ENCODE peak calls at places on chromosome 22, in nine cellular contexts. A, Z, Q, W, V, X, T, P and S are unnamed samples.

GRCh38 chr22:32050678-32051515 is 7.8 kb downstream of the SLC5A1 start:
- DNase-seq in A (peak), Z (no peak), Q (no peak), W (peak), V (peak), X (no peak), T (peak), P (peak), S (peak)

GRCh38 chr22:39900306-39901227 is at the start of gene GRAP2:
- DNase-seq in A (no peak), Z (no peak), Q (no peak), W (no peak), V (no peak), X (no peak), T (no peak), P (no peak), S (no peak)

GRCh38 chr22:23696326-23696851 is 5.6 kb downstream of the RGL4 start:
- DNase-seq in A (no peak), Z (peak), Q (no peak), W (no peak), V (peak), X (no peak), T (no peak), P (no peak), S (no peak)

GRCh38 chr22:41899110-41899509 is 15.8 kb downstream of the SHISA8 start:
- DNase-seq in A (no peak), Z (no peak), Q (no peak), W (no peak), V (no peak), X (no peak), T (no peak), P (no peak), S (no peak)

GRCh38 chr22:23478175-23478574 is 101.9 kb downstream of the IGLL1 start:
- DNase-seq in A (no peak), Z (no peak), Q (no peak), W (peak), V (no peak), X (no peak), T (no peak), P (no peak), S (no peak)

GRCh38 chr22:19793161-19793560 is 32.6 kb downstream of the TBX1 start:
- DNase-seq in A (no peak), Z (no peak), Q (no peak), W (no peak), V (no peak), X (no peak), T (no peak), P (no peak), S (no peak)

GRCh38 chr22:46451741-46452140 is 85.7 kb downstream of the CELSR1 start:
- DNase-seq in A (no peak), Z (no peak), Q (no peak), W (no peak), V (no peak), X (no peak), T (no peak), P (no peak), S (no peak)

GRCh38 chr22:17860220-17860965 is 86.1 kb upstream of the BID start:
- DNase-seq in A (no peak), Z (no peak), Q (no peak), W (no peak), V (no peak), X (no peak), T (no peak), P (no peak), S (no peak)

GRCh38 chr22:46110215-46110614 is 40.1 kb upstream of the PPARA start:
- DNase-seq in A (no peak), Z (no peak), Q (no peak), W (peak), V (peak), X (no peak), T (no peak), P (no peak), S (no peak)

GRCh38 chr22:21926728-21927127 is 25.9 kb downstream of the PPM1F start:
- DNase-seq in A (no peak), Z (peak), Q (no peak), W (no peak), V (no peak), X (no peak), T (no peak), P (no peak), S (no peak)

GRCh38 chr22:23591203-23591791 is 11.2 kb upstream of the IGLL1 start:
- DNase-seq in A (no peak), Z (peak), Q (peak), W (peak), V (peak), X (no peak), T (no peak), P (peak), S (no peak)

GRCh38 chr22:33438273-33438672 is 380.1 kb upstream of the SYN3 start:
- DNase-seq in A (no peak), Z (no peak), Q (no peak), W (peak), V (peak), X (no peak), T (peak), P (peak), S (peak)

GRCh38 chr22:47629273-47629711 is 866.8 kb downstream of the TBC1D22A start:
- DNase-seq in A (peak), Z (no peak), Q (no peak), W (no peak), V (no peak), X (peak), T (no peak), P (no peak), S (no peak)

GRCh38 chr22:40637181-40638150 is 947 bp upstream of the MRTFA start:
- DNase-seq in A (no peak), Z (peak), Q (peak), W (peak), V (no peak), X (no peak), T (no peak), P (no peak), S (no peak)

GRCh38 chr22:39251762-39252460 is 7.1 kb upstream of the PDGFB start:
- DNase-seq in A (no peak), Z (no peak), Q (no peak), W (peak), V (no peak), X (no peak), T (no peak), P (no peak), S (no peak)

GRCh38 chr22:44368611-44369010 is 55.9 kb upstream of the SHISAL1 start:
- DNase-seq in A (no peak), Z (peak), Q (peak), W (no peak), V (no peak), X (peak), T (no peak), P (no peak), S (no peak)

GRCh38 chr22:35458547-35459422 is 58.8 kb downstream of the MCM5 start:
- DNase-seq in A (no peak), Z (no peak), Q (no peak), W (no peak), V (no peak), X (no peak), T (no peak), P (no peak), S (no peak)

GRCh38 chr22:17777717-17778044 is 3.4 kb upstream of the BID start:
- DNase-seq in A (no peak), Z (no peak), Q (no peak), W (no peak), V (no peak), X (no peak), T (no peak), P (no peak), S (no peak)

GRCh38 chr22:19723990-19724827 is 870 bp downstream of the GP1BB start:
- DNase-seq in A (no peak), Z (no peak), Q (no peak), W (peak), V (peak), X (no peak), T (no peak), P (no peak), S (no peak)

GRCh38 chr22:42633013-42633412 is 7.4 kb downstream of the ATP5MGL start:
- DNase-seq in A (no peak), Z (no peak), Q (no peak), W (no peak), V (no peak), X (no peak), T (no peak), P (no peak), S (no peak)

GRCh38 chr22:39519681-39520053 is 695 bp upstream of the ATF4 start:
- DNase-seq in A (no peak), Z (no peak), Q (peak), W (peak), V (no peak), X (no peak), T (no peak), P (no peak), S (no peak)

GRCh38 chr22:28594784-28595324 is 84.8 kb downstream of the TTC28 start:
- DNase-seq in A (no peak), Z (no peak), Q (no peak), W (peak), V (peak), X (no peak), T (peak), P (peak), S (peak)

GRCh38 chr22:32407332-32407731 is 4.7 kb downstream of the RTCB start:
- DNase-seq in A (no peak), Z (no peak), Q (no peak), W (no peak), V (no peak), X (no peak), T (no peak), P (no peak), S (no peak)

GRCh38 chr22:33562484-33562883 is 357.8 kb downstream of the LARGE1 start:
- DNase-seq in A (no peak), Z (no peak), Q (no peak), W (no peak), V (no peak), X (no peak), T (no peak), P (no peak), S (no peak)

GRCh38 chr22:24588370-24588755 is 4.5 kb downstream of the LRRC75B start:
- DNase-seq in A (no peak), Z (no peak), Q (no peak), W (peak), V (no peak), X (no peak), T (no peak), P (no peak), S (no peak)

GRCh38 chr22:24390156-24390555 is 37.2 kb upstream of the ADORA2A start:
- DNase-seq in A (no peak), Z (no peak), Q (no peak), W (no peak), V (no peak), X (no peak), T (no peak), P (no peak), S (no peak)

GRCh38 chr22:40485813-40486610 is 115.6 kb downstream of the SGSM3 start:
- DNase-seq in A (peak), Z (no peak), Q (peak), W (no peak), V (peak), X (no peak), T (no peak), P (peak), S (no peak)

GRCh38 chr22:46869848-46870441 is 107.5 kb downstream of the TBC1D22A start:
- DNase-seq in A (no peak), Z (no peak), Q (no peak), W (no peak), V (no peak), X (no peak), T (no peak), P (no peak), S (no peak)

GRCh38 chr22:28923826-28924732 is 40.7 kb downstream of the ZNRF3 start:
- DNase-seq in A (peak), Z (no peak), Q (peak), W (no peak), V (no peak), X (no peak), T (no peak), P (peak), S (no peak)

GRCh38 chr22:29121124-29121523 is 48.3 kb downstream of the KREMEN1 start:
- DNase-seq in A (no peak), Z (no peak), Q (no peak), W (no peak), V (no peak), X (no peak), T (no peak), P (no peak), S (no peak)

GRCh38 chr22:39275814-39276443 is 31.1 kb upstream of the PDGFB start:
- DNase-seq in A (no peak), Z (no peak), Q (no peak), W (no peak), V (no peak), X (no peak), T (no peak), P (no peak), S (no peak)

GRCh38 chr22:50202130-50202671 is 1.4 kb downstream of the SELENOO start:
- DNase-seq in A (no peak), Z (no peak), Q (no peak), W (no peak), V (no peak), X (no peak), T (no peak), P (no peak), S (no peak)
- TF ChIP-seq CTCF in A (no peak), Z (no peak), Q (no peak), W (no peak), V (no peak), X (no peak), T (no peak), P (no peak), S (no peak)

DNA sequence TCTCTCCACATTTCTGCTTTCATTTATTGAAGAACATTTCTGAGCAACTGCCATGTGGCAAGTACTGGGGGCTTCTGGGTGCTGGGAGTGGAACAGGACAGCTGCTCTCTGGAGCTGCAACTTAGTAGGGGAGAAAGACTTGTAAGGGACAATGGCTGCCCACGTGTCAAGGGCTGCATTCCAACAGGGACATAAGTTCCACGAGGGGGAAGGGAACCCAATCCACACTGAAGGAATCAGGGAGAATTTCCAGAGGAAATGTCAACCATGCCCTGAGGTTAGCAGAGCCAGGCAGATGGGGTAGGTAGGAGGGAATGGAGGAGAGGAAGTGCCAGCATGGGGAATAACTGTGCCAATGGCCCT is 1.7 kb downstream of the MAPK8IP2 start:
- DNase-seq in A (no peak), Z (no peak), Q (no peak), W (no peak), V (no peak), X (no peak), T (no peak), P (no peak), S (no peak)
- H3K4me3 ChIP-seq in A (no peak), Z (no peak), Q (no peak), W (no peak), V (no peak), X (no peak), T (no peak), P (no peak), S (no peak)

DNA sequence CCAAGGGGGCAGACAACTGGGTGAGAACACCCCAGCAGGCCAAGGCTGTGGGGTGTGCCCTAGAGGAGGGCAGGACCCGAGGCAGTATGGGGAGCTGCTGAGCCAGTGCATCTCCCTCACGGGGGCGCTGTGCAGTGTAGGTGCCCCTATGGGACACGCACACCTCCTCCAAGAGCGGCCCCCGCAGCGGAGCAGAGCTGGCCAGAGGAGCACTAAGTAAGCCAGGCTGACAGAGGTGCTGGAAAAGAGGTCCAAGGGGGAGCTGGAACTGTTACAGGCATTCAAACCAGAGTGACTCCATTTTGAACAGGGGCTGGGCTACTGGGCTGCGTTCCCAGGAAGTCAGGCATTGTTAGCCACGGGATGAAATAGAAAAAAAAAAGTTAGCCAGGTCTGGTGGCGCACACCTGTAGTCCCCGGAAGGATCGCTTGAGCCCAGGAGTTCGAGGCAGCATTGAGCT is 41.8 kb downstream of the TST start:
- DNase-seq in A (no peak), Z (peak), Q (peak), W (peak), V (peak), X (no peak), T (no peak), P (no peak), S (no peak)
- TF ChIP-seq CTCF in A (no peak), Z (peak), Q (peak), W (peak), V (peak), X (no peak), T (peak), P (peak), S (peak)

GRCh38 chr22:37309221-37310074 is 27.1 kb downstream of the CYTH4 start:
- DNase-seq in A (no peak), Z (peak), Q (no peak), W (no peak), V (no peak), X (no peak), T (no peak), P (no peak), S (no peak)
- H3K4me3 ChIP-seq in A (no peak), Z (peak), Q (no peak), W (no peak), V (no peak), X (no peak), T (no peak), P (no peak), S (no peak)

GRCh38 chr22:30947821-30948454 is 20.6 kb downstream of the MORC2 start:
- DNase-seq in A (no peak), Z (no peak), Q (no peak), W (peak), V (peak), X (no peak), T (no peak), P (peak), S (no peak)
- TF ChIP-seq CTCF in A (no peak), Z (peak), Q (peak), W (peak), V (peak), X (no peak), T (peak), P (peak), S (peak)

GRCh38 chr22:37752189-37753061 is 55.3 kb upstream of the GCAT start:
- DNase-seq in A (peak), Z (peak), Q (peak), W (peak), V (peak), X (peak), T (peak), P (peak), S (peak)
- H3K4me3 ChIP-seq in A (no peak), Z (no peak), Q (no peak), W (no peak), V (no peak), X (peak), T (no peak), P (no peak), S (no peak)

GRCh38 chr22:30803679-30804078 is 109.0 kb downstream of the OSBP2 start:
- DNase-seq in A (no peak), Z (no peak), Q (no peak), W (no peak), V (no peak), X (no peak), T (no peak), P (no peak), S (no peak)

GRCh38 chr22:30804626-30805025 is 110.0 kb downstream of the OSBP2 start:
- DNase-seq in A (no peak), Z (no peak), Q (no peak), W (peak), V (no peak), X (no peak), T (no peak), P (no peak), S (no peak)

GRCh38 chr22:30801695-30802094 is 107.0 kb downstream of the OSBP2 start:
- DNase-seq in A (no peak), Z (no peak), Q (no peak), W (no peak), V (no peak), X (no peak), T (no peak), P (no peak), S (no peak)

GRCh38 chr22:30806391-30806861 is 111.8 kb downstream of the OSBP2 start:
- DNase-seq in A (no peak), Z (no peak), Q (no peak), W (peak), V (peak), X (no peak), T (peak), P (peak), S (no peak)

GRCh38 chr22:30802202-30803166 is 107.8 kb downstream of the OSBP2 start:
- DNase-seq in A (peak), Z (peak), Q (peak), W (peak), V (peak), X (peak), T (peak), P (peak), S (no peak)
- TF ChIP-seq CTCF in A (peak), Z (peak), Q (peak), W (no peak), V (peak), X (peak), T (no peak), P (peak), S (no peak)

GRCh38 chr22:37328017-37328416 is 45.7 kb downstream of the CYTH4 start:
- DNase-seq in A (no peak), Z (no peak), Q (no peak), W (peak), V (peak), X (no peak), T (peak), P (peak), S (no peak)

GRCh38 chr22:37324340-37325023 is 42.2 kb downstream of the CYTH4 start:
- DNase-seq in A (no peak), Z (no peak), Q (no peak), W (no peak), V (no peak), X (no peak), T (no peak), P (no peak), S (no peak)

GRCh38 chr22:37321288-37321687 is 39.0 kb downstream of the CYTH4 start:
- DNase-seq in A (no peak), Z (no peak), Q (no peak), W (no peak), V (no peak), X (no peak), T (no peak), P (no peak), S (no peak)

GRCh38 chr22:37326726-37327125 is 44.4 kb downstream of the CYTH4 start:
- DNase-seq in A (no peak), Z (no peak), Q (peak), W (peak), V (no peak), X (no peak), T (no peak), P (no peak), S (no peak)

GRCh38 chr22:37325024-37325395 is 42.7 kb downstream of the CYTH4 start:
- DNase-seq in A (no peak), Z (no peak), Q (no peak), W (no peak), V (no peak), X (no peak), T (no peak), P (no peak), S (no peak)
- H3K4me3 ChIP-seq in A (no peak), Z (peak), Q (peak), W (no peak), V (no peak), X (no peak), T (no peak), P (peak), S (peak)

GRCh38 chr22:26585104-26585790 is 4.7 kb downstream of the TPST2 start:
- DNase-seq in A (no peak), Z (peak), Q (peak), W (peak), V (peak), X (peak), T (no peak), P (peak), S (no peak)
- TF ChIP-seq CTCF in A (no peak), Z (no peak), Q (no peak), W (no peak), V (no peak), X (no peak), T (no peak), P (peak), S (no peak)